ENCODE peak calls at places on chromosome 11, in four cellular contexts. E, Z, R and L are unnamed samples.

GRCh38 chr11:126153999-126154398 is 57.5 kb downstream of the RPUSD4 start:
- DNase-seq in E (no peak), Z (no peak), R (no peak), L (no peak)

GRCh38 chr11:126282361-126282741 is 542 bp upstream of the TIRAP start:
- DNase-seq in E (peak; percentile 34), Z (peak; percentile 27), R (peak; percentile 16), L (no peak)

GRCh38 chr11:74195828-74196227 is 24.7 kb downstream of the PPME1 start:
- DNase-seq in E (no peak), Z (no peak), R (no peak), L (no peak)

GRCh38 chr11:4546876-4547275 is 1.9 kb downstream of the OR52M1 start:
- DNase-seq in E (no peak), Z (no peak), R (no peak), L (no peak)

GRCh38 chr11:32884770-32885384 is 7.7 kb upstream of the QSER1 start:
- DNase-seq in E (no peak), Z (no peak), R (no peak), L (no peak)

GRCh38 chr11:36441610-36442208 is 68.4 kb downstream of the TRAF6 start:
- DNase-seq in E (no peak), Z (no peak), R (no peak), L (no peak)

GRCh38 chr11:46382644-46383403 is 1.4 kb downstream of the MDK start:
- DNase-seq in E (no peak), Z (no peak), R (peak; percentile 34), L (no peak)

GRCh38 chr11:92411431-92411830 is 186.8 kb downstream of the FAT3 start:
- DNase-seq in E (no peak), Z (no peak), R (no peak), L (no peak)

GRCh38 chr11:123060265-123061000 is 1.5 kb downstream of the HSPA8 start:
- DNase-seq in E (no peak), Z (no peak), R (no peak), L (no peak)

GRCh38 chr11:61106296-61106695 is 4.0 kb downstream of the CD5 start:
- DNase-seq in E (no peak), Z (no peak), R (no peak), L (no peak)

GRCh38 chr11:112016765-112017356 is 8.3 kb upstream of the DLAT start:
- DNase-seq in E (no peak), Z (no peak), R (no peak), L (no peak)

GRCh38 chr11:20873054-20873453 is 203.7 kb downstream of the NELL1 start:
- DNase-seq in E (no peak), Z (no peak), R (peak; percentile 64), L (no peak)

GRCh38 chr11:134987223-134987768 is 575.3 kb upstream of the B3GAT1 start:
- DNase-seq in E (no peak), Z (no peak), R (no peak), L (no peak)

GRCh38 chr11:66011785-66012303 is at the start of gene CST6:
- DNase-seq in E (no peak), Z (no peak), R (no peak), L (no peak)

GRCh38 chr11:111532365-111532709 is 8.2 kb upstream of the LAYN start:
- DNase-seq in E (no peak), Z (no peak), R (no peak), L (no peak)

GRCh38 chr11:102914238-102915043 is 39.7 kb upstream of the MMP12 start:
- DNase-seq in E (no peak), Z (no peak), R (no peak), L (no peak)

GRCh38 chr11:9138612-9139579 is 47.5 kb upstream of the SCUBE2 start:
- DNase-seq in E (peak; percentile 54), Z (no peak), R (peak; percentile 96), L (peak; percentile 73)

GRCh38 chr11:69123593-69124545 is 31.9 kb upstream of the SMIM38 start:
- DNase-seq in E (no peak), Z (no peak), R (no peak), L (no peak)

GRCh38 chr11:132802932-132803331 is 729.4 kb downstream of the OPCML start:
- DNase-seq in E (no peak), Z (no peak), R (no peak), L (no peak)

GRCh38 chr11:120516461-120517389 is 5.2 kb downstream of the GRIK4 start:
- DNase-seq in E (no peak), Z (no peak), R (peak; percentile 58), L (no peak)

GRCh38 chr11:13962562-13963168 is at the start of gene SPON1:
- DNase-seq in E (peak; percentile 30), Z (peak; percentile 16), R (peak; percentile 25), L (no peak)

GRCh38 chr11:78952866-78953265 is 378.2 kb upstream of the NARS2 start:
- DNase-seq in E (no peak), Z (no peak), R (no peak), L (no peak)

GRCh38 chr11:134339756-134340155 is 8.0 kb downstream of the GLB1L2 start:
- DNase-seq in E (no peak), Z (no peak), R (no peak), L (no peak)

GRCh38 chr11:85718991-85719807 is 33.2 kb upstream of the CCDC89 start:
- DNase-seq in E (no peak), Z (no peak), R (no peak), L (peak; percentile 91)

GRCh38 chr11:88174627-88175003 is 628 bp downstream of the RAB38 start:
- DNase-seq in E (peak; percentile 73), Z (no peak), R (no peak), L (peak; percentile 9)

GRCh38 chr11:95863486-95864140 is 60.3 kb downstream of the MTMR2 start:
- DNase-seq in E (no peak), Z (no peak), R (no peak), L (peak; percentile 58)

GRCh38 chr11:90218606-90219005 is 4.2 kb downstream of the CHORDC1 start:
- DNase-seq in E (no peak), Z (no peak), R (no peak), L (no peak)

GRCh38 chr11:130707217-130707616 is 209.1 kb downstream of the SNX19 start:
- DNase-seq in E (no peak), Z (no peak), R (no peak), L (no peak)

GRCh38 chr11:73412308-73412707 is 36.1 kb downstream of the RELT start:
- DNase-seq in E (no peak), Z (no peak), R (no peak), L (no peak)

GRCh38 chr11:100670140-100670539 is 16.9 kb upstream of the ARHGAP42 start:
- DNase-seq in E (no peak), Z (no peak), R (no peak), L (no peak)